ENCODE peak calls at places on chromosomes 12 and 14, in seven cellular contexts. P is HCT116; H is NCI-H1694; U is AG08395; F is amygdala; I is activated naive CD8-positive, alpha-beta T cell treated with anti-CD3 and anti-CD28 coated beads, Interleukin-2, amount 50 U/mL, for 24 hours; S is GM13976. M is an unnamed sample.

GRCh38 chr14:42110167-42110566 is 503.5 kb downstream of the LRFN5 start:
- DNase-seq in I (no peak), S (peak), F (no peak), U (peak), H (no peak), P (no peak), M (no peak)

GRCh38 chr12:25883026-25883928 is 75.2 kb upstream of the RASSF8 start:
- DNase-seq in I (no peak), P (no peak), U (no peak), H (no peak), S (no peak), F (no peak), M (no peak)

GRCh38 chr12:78764913-78765312 is 99.7 kb upstream of the SYT1 start:
- DNase-seq in F (no peak), I (no peak), S (no peak), H (no peak), U (no peak), P (no peak), M (no peak)

GRCh38 chr12:6963741-6964446 is 6.6 kb downstream of the PHB2 start:
- DNase-seq in I (no peak), U (no peak), F (no peak), P (no peak), S (no peak), H (no peak), M (no peak)

GRCh38 chr14:101506211-101506920 is 54.9 kb upstream of the DIO3 start:
- DNase-seq in F (no peak), U (no peak), S (no peak), I (no peak), P (no peak), H (no peak), M (no peak)

GRCh38 chr12:50788562-50788961 is 24.7 kb downstream of the ATF1 start:
- DNase-seq in U (peak), P (no peak), I (no peak), F (no peak), S (no peak), H (no peak), M (no peak)

GRCh38 chr12:58557156-58557555 is 363.1 kb downstream of the LRIG3 start:
- DNase-seq in U (peak), S (no peak), I (no peak), P (no peak), F (no peak), H (no peak), M (no peak)

GRCh38 chr12:94793191-94793595 is 142.8 kb upstream of the TMCC3 start:
- DNase-seq in F (no peak), I (no peak), S (no peak), H (no peak), P (no peak), U (no peak), M (no peak)

GRCh38 chr14:29754134-29754533 is 173.5 kb downstream of the PRKD1 start:
- DNase-seq in F (no peak), S (no peak), P (no peak), U (no peak), H (no peak), I (no peak), M (no peak)